ENCODE peak calls at places on chromosomes 13 and 19, in five cellular contexts. One of them, this sample, is unnamed.

GRCh38 chr13:102913924-102914628 is 68.2 kb downstream of the ERCC5 start:
- DNase-seq in GM12864: no peak
- DNase-seq in activated CD8-positive, alpha-beta T cell treated with anti-CD3 and anti-CD28 coated beads for 36 hours: no peak
- DNase-seq in IMR-90: peak
- DNase-seq in cardiac muscle cell: no peak
- DNase-seq in this sample: no peak

GRCh38 chr13:62033932-62034331 is 618.3 kb upstream of the PCDH20 start:
- DNase-seq in GM12864: no peak
- DNase-seq in activated CD8-positive, alpha-beta T cell treated with anti-CD3 and anti-CD28 coated beads for 36 hours: no peak
- DNase-seq in IMR-90: no peak
- DNase-seq in cardiac muscle cell: peak
- DNase-seq in this sample: no peak

GRCh38 chr19:51122112-51122981 is 2.4 kb upstream of the SIGLEC9 start:
- DNase-seq in GM12864: no peak
- DNase-seq in activated CD8-positive, alpha-beta T cell treated with anti-CD3 and anti-CD28 coated beads for 36 hours: no peak
- DNase-seq in IMR-90: no peak
- DNase-seq in cardiac muscle cell: no peak
- DNase-seq in this sample: no peak

GRCh38 chr19:51480590-51480989 is 2.3 kb downstream of the CEACAM18 start:
- DNase-seq in GM12864: no peak
- DNase-seq in activated CD8-positive, alpha-beta T cell treated with anti-CD3 and anti-CD28 coated beads for 36 hours: peak
- DNase-seq in IMR-90: no peak
- DNase-seq in cardiac muscle cell: peak
- DNase-seq in this sample: no peak

GRCh38 chr13:43221611-43222010 is 198.2 kb downstream of the DNAJC15 start:
- DNase-seq in GM12864: no peak
- DNase-seq in activated CD8-positive, alpha-beta T cell treated with anti-CD3 and anti-CD28 coated beads for 36 hours: no peak
- DNase-seq in IMR-90: no peak
- DNase-seq in cardiac muscle cell: no peak
- DNase-seq in this sample: no peak

GRCh38 chr19:31232871-31233270 is 116.4 kb downstream of the TSHZ3 start:
- DNase-seq in GM12864: no peak
- DNase-seq in activated CD8-positive, alpha-beta T cell treated with anti-CD3 and anti-CD28 coated beads for 36 hours: no peak
- DNase-seq in IMR-90: peak
- DNase-seq in cardiac muscle cell: no peak
- DNase-seq in this sample: no peak

GRCh38 chr13:49597043-49597669 is 11.8 kb upstream of the RCBTB1 start:
- DNase-seq in GM12864: no peak
- DNase-seq in activated CD8-positive, alpha-beta T cell treated with anti-CD3 and anti-CD28 coated beads for 36 hours: no peak
- DNase-seq in IMR-90: no peak
- DNase-seq in cardiac muscle cell: no peak
- DNase-seq in this sample: no peak

GRCh38 chr19:12779162-12779993 is 4.0 kb upstream of the HOOK2 start:
- DNase-seq in GM12864: no peak
- DNase-seq in activated CD8-positive, alpha-beta T cell treated with anti-CD3 and anti-CD28 coated beads for 36 hours: peak
- DNase-seq in IMR-90: peak
- DNase-seq in cardiac muscle cell: peak
- DNase-seq in this sample: no peak

GRCh38 chr13:78601886-78602560 is 1.3 kb downstream of the POU4F1 start:
- DNase-seq in GM12864: no peak
- DNase-seq in activated CD8-positive, alpha-beta T cell treated with anti-CD3 and anti-CD28 coated beads for 36 hours: no peak
- DNase-seq in IMR-90: no peak
- DNase-seq in cardiac muscle cell: no peak
- DNase-seq in this sample: peak

GRCh38 chr19:13215572-13216380 is 65.6 kb downstream of the IER2 start:
- DNase-seq in GM12864: no peak
- DNase-seq in activated CD8-positive, alpha-beta T cell treated with anti-CD3 and anti-CD28 coated beads for 36 hours: peak
- DNase-seq in IMR-90: no peak
- DNase-seq in cardiac muscle cell: no peak
- DNase-seq in this sample: no peak

GRCh38 chr19:19531951-19532805 is 3.5 kb downstream of the YJEFN3 start:
- DNase-seq in GM12864: no peak
- DNase-seq in activated CD8-positive, alpha-beta T cell treated with anti-CD3 and anti-CD28 coated beads for 36 hours: peak
- DNase-seq in IMR-90: peak
- DNase-seq in cardiac muscle cell: peak
- DNase-seq in this sample: peak

GRCh38 chr19:48991823-48992570 is 1.1 kb downstream of the GYS1 start:
- DNase-seq in GM12864: no peak
- DNase-seq in activated CD8-positive, alpha-beta T cell treated with anti-CD3 and anti-CD28 coated beads for 36 hours: no peak
- DNase-seq in IMR-90: peak
- DNase-seq in cardiac muscle cell: peak
- DNase-seq in this sample: no peak

GRCh38 chr19:49809155-49809986 is 3.7 kb downstream of the FUZ start:
- DNase-seq in GM12864: no peak
- DNase-seq in activated CD8-positive, alpha-beta T cell treated with anti-CD3 and anti-CD28 coated beads for 36 hours: peak
- DNase-seq in IMR-90: no peak
- DNase-seq in cardiac muscle cell: peak
- DNase-seq in this sample: peak

GRCh38 chr19:510606-511100 is 3.4 kb downstream of the TPGS1 start:
- DNase-seq in GM12864: peak
- DNase-seq in activated CD8-positive, alpha-beta T cell treated with anti-CD3 and anti-CD28 coated beads for 36 hours: peak
- DNase-seq in IMR-90: peak
- DNase-seq in cardiac muscle cell: peak
- DNase-seq in this sample: peak
- TF ChIP-seq CTCF in GM12864: peak
- TF ChIP-seq CTCF in activated CD8-positive, alpha-beta T cell treated with anti-CD3 and anti-CD28 coated beads for 36 hours: peak
- TF ChIP-seq CTCF in IMR-90: peak
- TF ChIP-seq CTCF in cardiac muscle cell: peak
- TF ChIP-seq CTCF in this sample: peak

DNA sequence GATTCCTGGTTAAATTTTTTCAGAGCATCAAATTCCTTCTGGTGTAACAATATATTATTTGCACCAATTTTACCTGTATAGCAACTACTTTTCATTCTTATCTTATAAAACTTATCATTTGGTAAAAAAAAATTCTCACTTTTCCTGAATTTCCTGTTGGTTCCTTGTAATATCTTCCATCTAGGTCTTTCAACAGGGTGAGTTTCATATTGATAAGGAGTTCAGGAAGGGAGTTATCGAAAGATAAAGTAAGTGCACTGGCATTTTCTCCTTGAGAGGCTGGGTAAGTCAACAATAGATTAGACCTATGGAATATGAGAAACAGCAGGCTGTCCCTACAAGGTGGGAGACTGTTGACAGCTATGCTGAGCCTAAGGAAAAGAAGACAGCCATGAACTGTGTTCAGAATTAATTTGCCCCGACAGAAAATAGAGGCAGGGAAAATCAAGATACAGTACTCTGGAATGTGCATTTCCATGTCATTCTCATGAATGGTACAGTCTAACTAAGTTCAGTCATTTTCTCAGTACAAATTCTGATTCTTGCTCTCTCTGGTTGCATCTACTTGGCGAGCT is 9.7 kb downstream of the IGFL1 start:
- DNase-seq in GM12864: no peak
- DNase-seq in activated CD8-positive, alpha-beta T cell treated with anti-CD3 and anti-CD28 coated beads for 36 hours: no peak
- DNase-seq in IMR-90: no peak
- DNase-seq in cardiac muscle cell: peak
- DNase-seq in this sample: no peak
- TF ChIP-seq CTCF in GM12864: no peak
- TF ChIP-seq CTCF in activated CD8-positive, alpha-beta T cell treated with anti-CD3 and anti-CD28 coated beads for 36 hours: no peak
- TF ChIP-seq CTCF in IMR-90: no peak
- TF ChIP-seq CTCF in cardiac muscle cell: no peak
- TF ChIP-seq CTCF in this sample: no peak

DNA sequence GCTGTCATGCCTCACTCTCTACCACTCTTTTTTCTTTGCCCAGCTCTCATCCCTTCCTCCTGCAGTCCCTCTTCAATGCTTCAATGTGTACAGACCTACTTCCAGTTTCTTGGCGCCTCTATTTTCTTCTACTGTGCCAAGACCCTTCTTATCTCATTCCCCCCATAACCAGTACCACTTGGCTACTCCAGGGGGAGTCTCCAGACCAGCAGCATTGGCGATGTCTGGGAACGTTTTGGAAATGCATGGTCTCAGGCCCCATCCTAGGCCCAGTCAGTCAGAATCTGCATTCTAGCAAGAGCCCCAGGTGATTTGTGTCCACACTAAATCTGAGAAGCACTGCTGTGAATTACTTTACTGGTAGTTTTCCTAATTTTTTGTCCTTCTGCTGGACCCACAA is 198.2 kb downstream of the SLC7A1 start:
- DNase-seq in GM12864: no peak
- DNase-seq in activated CD8-positive, alpha-beta T cell treated with anti-CD3 and anti-CD28 coated beads for 36 hours: no peak
- DNase-seq in IMR-90: no peak
- DNase-seq in cardiac muscle cell: no peak
- DNase-seq in this sample: no peak
- TF ChIP-seq CTCF in GM12864: no peak
- TF ChIP-seq CTCF in activated CD8-positive, alpha-beta T cell treated with anti-CD3 and anti-CD28 coated beads for 36 hours: no peak
- TF ChIP-seq CTCF in IMR-90: no peak
- TF ChIP-seq CTCF in cardiac muscle cell: no peak
- TF ChIP-seq CTCF in this sample: no peak

GRCh38 chr19:39444598-39445257 is 654 bp upstream of the SUPT5H start:
- DNase-seq in GM12864: no peak
- DNase-seq in activated CD8-positive, alpha-beta T cell treated with anti-CD3 and anti-CD28 coated beads for 36 hours: no peak
- DNase-seq in IMR-90: no peak
- DNase-seq in cardiac muscle cell: peak
- DNase-seq in this sample: no peak
- TF ChIP-seq CTCF in GM12864: no peak
- TF ChIP-seq CTCF in activated CD8-positive, alpha-beta T cell treated with anti-CD3 and anti-CD28 coated beads for 36 hours: no peak
- TF ChIP-seq CTCF in IMR-90: no peak
- TF ChIP-seq CTCF in cardiac muscle cell: no peak
- TF ChIP-seq CTCF in this sample: no peak

This sample was measured in GM20000.